ENCODE peak calls at places on chromosomes 11 and 22, in four cellular contexts. Z is amniotic epithelial cell, X is colonic mucosa, E is caudate nucleus. C is an unnamed sample.

GRCh38 chr11:107606122-107606521 is 15.2 kb downstream of the ELMOD1 start:
- DNase-seq in Z (no peak), X (no peak), E (no peak), C (no peak)

GRCh38 chr11:33542921-33543320 is 157.7 kb downstream of the C11orf91 start:
- DNase-seq in Z (peak), X (peak), E (no peak), C (peak)

GRCh38 chr11:26700536-26701235 is 21.2 kb downstream of the SLC5A12 start:
- DNase-seq in Z (no peak), X (no peak), E (no peak), C (no peak)

GRCh38 chr11:18527512-18527911 is 770 bp upstream of the TSG101 start:
- DNase-seq in Z (peak), X (no peak), E (no peak), C (no peak)

GRCh38 chr11:7851391-7851790 is 54.6 kb upstream of the OR5P2 start:
- DNase-seq in Z (no peak), X (no peak), E (no peak), C (no peak)

GRCh38 chr11:75745807-75746206 is 22.8 kb upstream of the DGAT2 start:
- DNase-seq in Z (no peak), X (no peak), E (no peak), C (no peak)

GRCh38 chr22:27377901-27378300 is 423.7 kb downstream of the MN1 start:
- DNase-seq in Z (peak), X (peak), E (no peak), C (no peak)

GRCh38 chr11:62491571-62492329 is 54.9 kb downstream of the AHNAK start:
- DNase-seq in Z (no peak), X (no peak), E (no peak), C (no peak)

GRCh38 chr11:8387141-8387540 is 123.5 kb upstream of the LMO1 start:
- DNase-seq in Z (no peak), X (no peak), E (no peak), C (no peak)

GRCh38 chr11:113189909-113190667 is 124.3 kb upstream of the TTC12 start:
- DNase-seq in Z (peak), X (no peak), E (no peak), C (no peak)

GRCh38 chr11:76598426-76598839 is 72.1 kb downstream of the LRRC32 start:
- DNase-seq in Z (peak), X (no peak), E (no peak), C (peak)

GRCh38 chr11:40269865-40270264 is 1189.6 kb downstream of the LRRC4C start:
- DNase-seq in Z (no peak), X (no peak), E (no peak), C (no peak)

GRCh38 chr11:94305146-94305545 is 766 bp downstream of the IZUMO1R start:
- DNase-seq in Z (peak), X (no peak), E (no peak), C (no peak)

C was measured in midbrain.